ENCODE peak calls at places on chromosomes 7 and 10, in four cellular contexts. C, N, J and X are unnamed samples.
A peak's percentile ranks its signal among the peaks of the same experiment; 100 is the strongest.

GRCh38 chr7:43467406-43467805 is 115.5 kb upstream of the STK17A start:
- DNase-seq in C (no peak), J (peak; percentile 23), N (no peak), X (no peak)

GRCh38 chr10:86387221-86387794 is 20.7 kb upstream of the GRID1 start:
- DNase-seq in J (no peak), C (no peak), N (no peak), X (no peak)

GRCh38 chr10:76550806-76551205 is 1086.8 kb downstream of the KCNMA1 start:
- DNase-seq in N (no peak), J (no peak), C (peak; percentile 37), X (no peak)

GRCh38 chr10:43801137-43801536 is 152.5 kb upstream of the ZNF32 start:
- DNase-seq in N (no peak), C (no peak), J (no peak), X (no peak)

GRCh38 chr7:128665057-128665456 is 7.0 kb upstream of the GARIN1A start:
- DNase-seq in J (no peak), N (no peak), C (no peak), X (no peak)

GRCh38 chr10:17453377-17454091 is 861 bp downstream of the ST8SIA6 start:
- DNase-seq in J (peak; percentile 19), N (peak; percentile 43), C (no peak), X (no peak)

GRCh38 chr10:96509017-96509641 is 4.6 kb downstream of the TLL2 start:
- DNase-seq in C (peak; percentile 30), J (no peak), N (no peak), X (peak; percentile 98)

GRCh38 chr10:1715821-1716220 is 21.5 kb downstream of the ADARB2 start:
- DNase-seq in N (no peak), J (peak; percentile 2), C (no peak), X (peak; percentile 45)

GRCh38 chr7:20508109-20508508 is 107.4 kb upstream of the ABCB5 start:
- DNase-seq in C (no peak), J (peak; percentile 43), N (no peak), X (no peak)

GRCh38 chr7:4951903-4952636 is 6.9 kb downstream of the MMD2 start:
- DNase-seq in N (no peak), C (no peak), J (peak; percentile 36), X (peak; percentile 36)

GRCh38 chr7:100856871-100857282 is 4.4 kb downstream of the SLC12A9 start:
- DNase-seq in J (no peak), C (no peak), N (no peak), X (no peak)

GRCh38 chr10:25097669-25098411 is 77.0 kb upstream of the GPR158 start:
- DNase-seq in J (no peak), C (no peak), N (no peak), X (no peak)

GRCh38 chr7:28990200-28990960 is 32.2 kb upstream of the TRIL start:
- DNase-seq in N (no peak), C (no peak), J (peak; percentile 62), X (no peak)

GRCh38 chr10:60757422-60757895 is 20.8 kb upstream of the CDK1 start:
- DNase-seq in C (no peak), J (no peak), N (no peak), X (no peak)